ENCODE peak calls at places on chromosomes 4 and X, in seven cellular contexts. J is sigmoid colon, O is H1, V is upper lobe of left lung, S is SK-N-SH, A is suprapubic skin, Y is stomach. G is an unnamed sample.

GRCh38 chr4:3871181-3871852 is 105.1 kb downstream of the ADRA2C start:
- DNase-seq in J (peak), O (peak), V (peak), S (peak), A (peak), Y (no peak), G (no peak)

GRCh38 chr4:37836838-37837413 is 10.4 kb downstream of the PGM2 start:
- DNase-seq in J (no peak), O (no peak), V (no peak), S (no peak), A (no peak), Y (no peak), G (no peak)

GRCh38 chrX:70444326-70445196 is at the start of gene DLG3:
- DNase-seq in J (no peak), O (no peak), V (no peak), S (peak), A (no peak), Y (no peak), G (no peak)

GRCh38 chr4:159075531-159075932 is 27.3 kb upstream of the RAPGEF2 start:
- DNase-seq in J (no peak), O (no peak), V (no peak), S (no peak), A (no peak), Y (no peak), G (no peak)

GRCh38 chr4:181479145-181479544 is 764.1 kb upstream of the TENM3 start:
- DNase-seq in J (no peak), O (no peak), V (no peak), S (no peak), A (no peak), Y (no peak), G (no peak)

GRCh38 chr4:151887151-151887815 is 126.5 kb upstream of the GATB start:
- DNase-seq in J (no peak), O (no peak), V (no peak), S (no peak), A (no peak), Y (no peak), G (no peak)

GRCh38 chrX:103586314-103586646 is 965 bp downstream of the TCEAL4 start:
- DNase-seq in J (no peak), O (no peak), V (no peak), S (peak), A (no peak), Y (peak), G (no peak)

GRCh38 chr4:74624351-74625151 is 169.8 kb downstream of the BTC start:
- DNase-seq in J (no peak), O (no peak), V (no peak), S (no peak), A (no peak), Y (no peak), G (no peak)

GRCh38 chr4:10746371-10747143 is 62.0 kb upstream of the CLNK start:
- DNase-seq in J (no peak), O (no peak), V (no peak), S (no peak), A (no peak), Y (no peak), G (no peak)

GRCh38 chr4:130808492-130808891 is 1712.5 kb downstream of the C4orf33 start:
- DNase-seq in J (no peak), O (no peak), V (no peak), S (peak), A (no peak), Y (no peak), G (no peak)

GRCh38 chrX:71910526-71911022 is at the start of gene NHSL2:
- DNase-seq in J (peak), O (no peak), V (no peak), S (no peak), A (no peak), Y (no peak), G (no peak)

GRCh38 chr4:158094413-158095110 is 78.3 kb downstream of the GASK1B start:
- DNase-seq in J (no peak), O (no peak), V (no peak), S (no peak), A (no peak), Y (no peak), G (no peak)

GRCh38 chr4:36026348-36026747 is 218.0 kb downstream of the ARAP2 start:
- DNase-seq in J (no peak), O (no peak), V (no peak), S (no peak), A (no peak), Y (no peak), G (no peak)

GRCh38 chr4:2786152-2786671 is 6.7 kb upstream of the SH3BP2 start:
- DNase-seq in J (peak), O (no peak), V (no peak), S (no peak), A (peak), Y (peak), G (no peak)

GRCh38 chr4:15402146-15402545 is 25.7 kb upstream of the C1QTNF7 start:
- DNase-seq in J (no peak), O (no peak), V (no peak), S (no peak), A (no peak), Y (no peak), G (no peak)

GRCh38 chrX:12967711-12968465 is 7.0 kb upstream of the TMSB4X start:
- DNase-seq in J (no peak), O (no peak), V (no peak), S (no peak), A (no peak), Y (no peak), G (no peak)

GRCh38 chrX:39982927-39983326 is 114.8 kb downstream of the BCOR start:
- DNase-seq in J (no peak), O (no peak), V (no peak), S (no peak), A (no peak), Y (no peak), G (no peak)

GRCh38 chr4:147651563-147651962 is 32.4 kb downstream of the PRMT9 start:
- DNase-seq in J (no peak), O (no peak), V (no peak), S (no peak), A (no peak), Y (no peak), G (no peak)

GRCh38 chrX:46912673-46913491 is 661 bp downstream of the JADE3 start:
- DNase-seq in J (peak), O (no peak), V (peak), S (peak), A (peak), Y (peak), G (no peak)

GRCh38 chrX:46916273-46916672 is 4.1 kb downstream of the JADE3 start:
- DNase-seq in J (no peak), O (no peak), V (no peak), S (no peak), A (no peak), Y (no peak), G (no peak)

GRCh38 chrX:46910415-46910814 is 1.8 kb upstream of the JADE3 start:
- DNase-seq in J (no peak), O (no peak), V (no peak), S (no peak), A (no peak), Y (no peak), G (no peak)

GRCh38 chrX:46913710-46914109 is 1.5 kb downstream of the JADE3 start:
- DNase-seq in J (no peak), O (no peak), V (peak), S (peak), A (no peak), Y (peak), G (no peak)

GRCh38 chrX:46912098-46912672 is at the start of gene JADE3:
- DNase-seq in J (peak), O (peak), V (peak), S (peak), A (peak), Y (peak), G (peak)
- TF ChIP-seq POLR2AphosphoS5 in J (peak), O (no peak), V (no peak), S (no peak), A (no peak), Y (no peak), G (peak)

GRCh38 chr4:107991945-107992625 is 2.4 kb downstream of the HADH start:
- DNase-seq in J (no peak), O (no peak), V (no peak), S (no peak), A (no peak), Y (no peak), G (no peak)
- TF ChIP-seq EP300 in J (no peak), O (no peak), V (no peak), S (no peak), A (no peak), Y (no peak), G (no peak)

GRCh38 chr4:129113438-129113837 is 17.5 kb downstream of the C4orf33 start:
- DNase-seq in J (no peak), O (no peak), V (no peak), S (no peak), A (no peak), Y (no peak), G (no peak)

GRCh38 chr4:129109965-129110824 is 14.2 kb downstream of the C4orf33 start:
- DNase-seq in J (no peak), O (no peak), V (no peak), S (no peak), A (no peak), Y (no peak), G (no peak)

GRCh38 chr4:129111919-129112318 is 16.0 kb downstream of the C4orf33 start:
- DNase-seq in J (no peak), O (no peak), V (no peak), S (no peak), A (no peak), Y (no peak), G (no peak)

GRCh38 chr4:129113919-129114318 is 18.0 kb downstream of the C4orf33 start:
- DNase-seq in J (no peak), O (no peak), V (no peak), S (no peak), A (no peak), Y (no peak), G (no peak)

GRCh38 chr4:129110931-129111330 is 15.0 kb downstream of the C4orf33 start:
- DNase-seq in J (no peak), O (no peak), V (no peak), S (no peak), A (no peak), Y (no peak), G (no peak)
- TF ChIP-seq POLR2AphosphoS5 in J (no peak), O (no peak), V (no peak), S (no peak), A (no peak), Y (no peak), G (no peak)

GRCh38 chr4:165152527-165152926 is 39.9 kb upstream of the TMEM192 start:
- DNase-seq in J (no peak), O (no peak), V (no peak), S (no peak), A (no peak), Y (no peak), G (peak)
- TF ChIP-seq EP300 in J (no peak), O (no peak), V (no peak), S (peak), A (no peak), Y (no peak), G (no peak)

GRCh38 chrX:53716328-53717088 is 30.0 kb upstream of the HUWE1 start:
- DNase-seq in J (no peak), O (no peak), V (no peak), S (no peak), A (no peak), Y (no peak), G (no peak)

GRCh38 chrX:53717205-53717604 is 30.7 kb upstream of the HUWE1 start:
- DNase-seq in J (no peak), O (no peak), V (no peak), S (no peak), A (no peak), Y (no peak), G (no peak)

GRCh38 chrX:53713987-53714579 is 27.6 kb upstream of the HUWE1 start:
- DNase-seq in J (no peak), O (no peak), V (no peak), S (no peak), A (no peak), Y (no peak), G (no peak)

GRCh38 chrX:53715336-53715924 is 28.9 kb upstream of the HUWE1 start:
- DNase-seq in J (no peak), O (no peak), V (no peak), S (no peak), A (no peak), Y (no peak), G (no peak)

GRCh38 chrX:53714580-53715335 is 28.2 kb upstream of the HUWE1 start:
- DNase-seq in J (no peak), O (no peak), V (peak), S (no peak), A (no peak), Y (peak), G (no peak)
- TF ChIP-seq POLR2AphosphoS5 in J (no peak), O (no peak), V (no peak), S (no peak), A (no peak), Y (no peak), G (no peak)

GRCh38 chr4:113469023-113469390 is 292.5 kb downstream of the CAMK2D start:
- DNase-seq in J (no peak), O (no peak), V (no peak), S (no peak), A (no peak), Y (no peak), G (no peak)

GRCh38 chr4:113471141-113471860 is 290.2 kb downstream of the CAMK2D start:
- DNase-seq in J (no peak), O (no peak), V (no peak), S (no peak), A (no peak), Y (no peak), G (no peak)

GRCh38 chr4:113469926-113470325 is 291.6 kb downstream of the CAMK2D start:
- DNase-seq in J (no peak), O (no peak), V (no peak), S (no peak), A (no peak), Y (no peak), G (no peak)

GRCh38 chr4:113467581-113467980 is 294.0 kb downstream of the CAMK2D start:
- DNase-seq in J (no peak), O (no peak), V (no peak), S (no peak), A (no peak), Y (no peak), G (no peak)

GRCh38 chr4:113468165-113469022 is 293.1 kb downstream of the CAMK2D start:
- DNase-seq in J (peak), O (peak), V (peak), S (peak), A (peak), Y (peak), G (peak)
- TF ChIP-seq EP300 in J (peak), O (no peak), V (no peak), S (peak), A (peak), Y (no peak), G (peak)